ENCODE peak calls at places on chromosomes 12 and 14, in seven cellular contexts. T is GM23338, L is hepatocyte, K is GM23248, I is neural progenitor cell, N is OCI-LY7, A is MM.1S. P is an unnamed sample.

GRCh38 chr12:47828967-47829482 is 9.3 kb upstream of the HDAC7 start:
- DNase-seq in A (no peak), I (no peak), L (peak; percentile 75), T (peak; percentile 76), K (peak; percentile 79), N (no peak), P (peak; percentile 90)

GRCh38 chr14:33477752-33478151 is 473.1 kb downstream of the EGLN3 start:
- DNase-seq in T (peak; percentile 27), L (no peak), N (no peak), I (peak; percentile 75), K (no peak), A (no peak), P (no peak)

GRCh38 chr14:77208266-77208978 is 26.8 kb downstream of the TMEM63C start:
- DNase-seq in I (peak; percentile 92), A (no peak), K (peak; percentile 79), L (peak; percentile 87), T (peak; percentile 87), N (peak; percentile 33), P (peak; percentile 87)

GRCh38 chr12:52926596-52927241 is 21.8 kb upstream of the KRT8 start:
- DNase-seq in L (peak; percentile 48), I (no peak), A (no peak), K (peak; percentile 20), N (no peak), T (no peak), P (no peak)

GRCh38 chr12:106774808-106775524 is 484 bp downstream of the RIC8B start:
- DNase-seq in N (no peak), K (no peak), I (no peak), L (peak; percentile 12), T (no peak), A (no peak), P (peak; percentile 12)

GRCh38 chr12:100127766-100128508 is 14.7 kb downstream of the BLTP3B start:
- DNase-seq in L (peak; percentile 14), T (no peak), I (no peak), A (no peak), K (peak; percentile 78), N (peak; percentile 15), P (peak; percentile 14)

GRCh38 chr12:110863161-110863560 is 16.4 kb downstream of the CCDC63 start:
- DNase-seq in K (no peak), T (no peak), L (no peak), I (no peak), N (no peak), A (no peak), P (no peak)

GRCh38 chr12:13094349-13094748 is 9.1 kb downstream of the GSG1 start:
- DNase-seq in L (no peak), I (no peak), K (peak; percentile 80), T (no peak), N (no peak), A (peak; percentile 23), P (peak; percentile 71)

GRCh38 chr12:30646821-30647220 is 48.8 kb downstream of the IPO8 start:
- DNase-seq in N (no peak), A (no peak), L (no peak), T (no peak), I (no peak), K (no peak), P (no peak)

GRCh38 chr14:74324945-74325361 is 22.2 kb upstream of the ABCD4 start:
- DNase-seq in N (peak; percentile 48), L (peak; percentile 56), T (peak; percentile 90), I (peak; percentile 74), K (peak; percentile 63), A (peak; percentile 25), P (peak; percentile 60)

GRCh38 chr12:96986883-96987523 is 79.9 kb downstream of the NEDD1 start:
- DNase-seq in T (peak; percentile 78), A (peak; percentile 34), I (peak; percentile 74), K (peak; percentile 63), N (peak; percentile 56), L (peak; percentile 49), P (peak; percentile 59)

GRCh38 chr12:64390275-64390851 is at the start of gene C12orf56:
- DNase-seq in N (no peak), I (peak; percentile 55), T (peak; percentile 91), A (no peak), K (peak; percentile 67), L (peak; percentile 42), P (no peak)

GRCh38 chr14:37870947-37871346 is 275.5 kb downstream of the TTC6 start:
- DNase-seq in I (peak; percentile 3), K (no peak), L (no peak), N (no peak), A (no peak), T (no peak), P (peak; percentile 49)

GRCh38 chr12:124240493-124240892 is 54.4 kb upstream of the RFLNA start:
- DNase-seq in I (peak; percentile 42), A (no peak), T (peak; percentile 66), N (peak; percentile 55), L (no peak), K (peak; percentile 10), P (no peak)

GRCh38 chr14:48417715-48418500 is 742.5 kb upstream of the MDGA2 start:
- DNase-seq in T (peak; percentile 52), A (no peak), L (no peak), I (no peak), K (no peak), N (no peak), P (no peak)

GRCh38 chr12:84760091-84760490 is 152.5 kb downstream of the SLC6A15 start:
- DNase-seq in L (no peak), A (no peak), K (peak; percentile 27), I (no peak), T (no peak), N (no peak), P (no peak)

GRCh38 chr12:18837025-18837424 is 99.1 kb downstream of the CAPZA3 start:
- DNase-seq in A (no peak), K (peak; percentile 53), I (no peak), L (no peak), T (no peak), N (no peak), P (no peak)

GRCh38 chr12:109726511-109727038 is 12.9 kb downstream of the FAM222A start:
- DNase-seq in A (no peak), K (no peak), N (no peak), L (no peak), I (no peak), T (no peak), P (no peak)

GRCh38 chr12:123132951-123133619 is 17.8 kb downstream of the PITPNM2 start:
- DNase-seq in A (no peak), L (no peak), I (no peak), K (no peak), N (no peak), T (no peak), P (no peak)

GRCh38 chr12:124347805-124348658 is 53.1 kb downstream of the RFLNA start:
- DNase-seq in L (no peak), T (peak; percentile 51), A (no peak), I (peak; percentile 24), N (peak; percentile 23), K (peak; percentile 26), P (no peak)

DNA sequence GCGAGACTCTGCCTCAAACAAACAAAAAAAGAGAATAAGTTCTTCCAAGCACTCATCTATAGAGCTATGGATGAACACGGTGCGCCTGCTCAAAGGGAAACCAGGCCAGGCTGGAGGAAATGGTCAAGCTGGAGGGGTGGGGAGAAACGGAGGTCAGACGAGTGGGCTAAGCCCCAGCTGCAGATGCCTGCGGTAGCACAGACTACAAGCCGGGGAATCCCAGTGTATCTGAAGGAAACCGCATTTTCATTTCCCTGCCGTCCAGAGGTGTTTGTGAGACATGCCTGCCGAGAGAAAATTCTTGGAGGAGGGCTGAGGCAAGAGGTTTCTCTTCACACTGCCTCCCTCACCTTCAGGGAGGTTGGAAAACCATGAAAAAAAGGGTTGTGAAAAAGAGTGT is 102.0 kb upstream of the FOXN3 start:
- DNase-seq in L (no peak), A (no peak), T (no peak), I (no peak), N (no peak), K (no peak), P (no peak)
- TF ChIP-seq EZH2phosphoT487 in L (no peak), A (no peak), T (no peak), I (no peak), N (no peak), K (no peak), P (no peak)

GRCh38 chr12:67625004-67625403 is 23.5 kb upstream of the DYRK2 start:
- DNase-seq in T (no peak), A (no peak), I (peak; percentile 20), L (no peak), K (no peak), N (no peak), P (no peak)
- TF ChIP-seq EZH2phosphoT487 in T (no peak), A (no peak), I (no peak), L (no peak), K (no peak), N (no peak), P (no peak)

DNA sequence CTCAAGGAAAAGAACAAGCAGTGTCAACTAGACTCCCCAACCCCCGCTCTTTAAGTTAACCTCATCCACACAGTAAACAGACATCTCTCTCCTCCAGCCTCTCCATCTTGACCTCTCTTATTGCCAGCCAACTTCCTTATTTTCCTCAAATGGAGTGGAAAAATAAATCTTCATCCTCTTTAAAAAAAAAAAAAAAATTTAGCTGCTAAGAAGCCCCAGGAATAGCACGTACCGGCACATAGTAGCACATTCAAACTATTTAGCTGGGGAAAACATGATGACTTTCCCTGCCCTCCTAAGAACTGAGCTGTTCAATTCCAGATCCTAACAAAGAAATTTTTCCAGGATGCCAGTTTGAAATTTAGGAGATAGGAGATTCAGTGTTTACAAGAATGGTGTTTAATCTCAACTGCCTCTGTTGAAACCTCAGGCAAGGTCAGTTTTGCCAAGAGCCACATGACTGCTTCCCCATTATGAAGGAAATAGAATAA is 90.8 kb downstream of the EPS8 start:
- DNase-seq in I (peak; percentile 14), N (no peak), A (no peak), L (no peak), T (peak; percentile 42), K (no peak), P (no peak)
- TF ChIP-seq EZH2phosphoT487 in I (no peak), N (no peak), A (no peak), L (no peak), T (no peak), K (no peak), P (no peak)

DNA sequence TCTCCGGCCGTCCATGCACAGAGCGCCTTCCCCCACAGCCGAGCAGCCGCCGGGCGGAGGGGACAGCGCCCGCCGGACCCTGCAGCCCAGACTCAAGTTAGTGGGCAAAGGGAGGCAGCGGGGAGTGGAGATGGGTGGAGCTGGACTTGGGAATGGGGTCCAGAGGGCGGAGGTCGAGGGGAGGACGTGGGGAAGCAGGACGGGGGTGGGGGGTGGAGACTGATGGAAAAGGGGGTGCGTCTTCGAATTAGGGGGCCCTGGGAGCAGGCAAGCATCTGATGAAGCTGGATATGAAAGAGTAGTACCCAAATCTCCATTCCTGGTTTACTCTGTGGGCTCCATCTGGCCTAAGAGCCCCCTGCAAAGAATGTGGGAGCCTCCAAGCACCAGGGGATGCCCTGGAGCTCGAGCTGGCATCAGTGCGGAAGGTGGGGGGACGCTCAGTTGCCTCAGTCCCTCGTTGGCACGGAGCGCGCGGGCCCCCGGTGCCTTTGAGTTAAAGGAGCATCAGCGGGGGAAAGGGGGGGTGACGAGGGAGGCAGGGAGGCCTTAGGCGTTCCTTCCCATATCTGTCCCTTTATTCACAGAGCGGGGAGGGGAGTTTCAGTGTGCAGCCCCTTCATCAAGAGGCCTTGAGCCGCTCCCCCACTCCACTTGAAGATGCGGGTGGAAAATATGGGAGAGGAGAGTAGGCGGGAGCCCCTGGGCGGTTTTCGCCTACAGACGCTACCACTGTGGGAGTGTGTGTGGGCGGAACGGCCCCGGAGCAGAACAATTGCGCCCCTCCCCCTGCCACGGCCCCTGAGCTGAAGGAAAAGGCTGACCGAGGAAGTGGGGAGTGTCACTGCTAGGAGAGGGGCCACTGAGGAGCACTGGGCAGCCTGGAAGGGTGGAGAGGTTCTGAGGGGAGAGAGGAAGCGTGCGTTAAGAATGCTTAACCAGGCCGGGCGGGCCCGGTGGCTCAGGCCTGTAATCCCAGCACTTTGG is 638 bp downstream of the NAB2 start:
- DNase-seq in T (peak; percentile 49), I (peak; percentile 64), N (peak; percentile 35), K (peak; percentile 73), A (no peak), L (peak; percentile 83), P (peak; percentile 46)
- TF ChIP-seq EZH2phosphoT487 in T (no peak), I (no peak), N (no peak), K (no peak), A (no peak), L (no peak), P (no peak)